ENCODE peak calls at places on chromosomes 7 and 10, in six cellular contexts. B is activated CD4-positive, alpha-beta T cell treated with anti-CD3 and anti-CD28 coated beads for 4 hours; D is cerebellar cortex; V is retinal pigment epithelial cell; S is occipital lobe; F is substantia nigra. O is an unnamed sample.

GRCh38 chr10:44864042-44864436 is 47.1 kb upstream of the TMEM72 start:
- DNase-seq in B (no peak), S (peak; percentile 47), F (no peak), V (no peak), D (peak; percentile 59), O (no peak)

GRCh38 chr10:84665883-84666463 is 337.6 kb downstream of the CCSER2 start:
- DNase-seq in B (no peak), F (no peak), S (no peak), V (no peak), D (peak; percentile 23), O (no peak)

GRCh38 chr10:123512881-123513822 is 153.0 kb upstream of the GPR26 start:
- DNase-seq in V (no peak), D (no peak), B (no peak), S (no peak), F (no peak), O (no peak)

GRCh38 chr7:82729172-82730030 is 285.8 kb upstream of the CACNA2D1 start:
- DNase-seq in D (peak; percentile 41), F (no peak), S (no peak), V (no peak), B (no peak), O (no peak)

GRCh38 chr7:148621563-148621962 is 31.0 kb downstream of the C7orf33 start:
- DNase-seq in F (no peak), B (no peak), V (no peak), D (no peak), S (no peak), O (no peak)

GRCh38 chr7:7185382-7185989 is 3.1 kb downstream of the C1GALT1 start:
- DNase-seq in B (no peak), S (no peak), V (no peak), D (peak; percentile 32), F (no peak), O (no peak)

GRCh38 chr10:103491729-103492364 is 1.7 kb upstream of the NEURL1 start:
- DNase-seq in F (no peak), B (no peak), D (peak; percentile 13), S (no peak), V (peak; percentile 53), O (no peak)

GRCh38 chr10:580796-581195 is 108.7 kb downstream of the DIP2C start:
- DNase-seq in S (no peak), D (no peak), B (no peak), V (peak; percentile 42), F (no peak), O (no peak)

GRCh38 chr7:143405158-143405557 is 3.5 kb downstream of the EPHA1 start:
- DNase-seq in S (no peak), B (no peak), D (no peak), V (no peak), F (no peak), O (no peak)

GRCh38 chr10:62046522-62047239 is 145.2 kb downstream of the ARID5B start:
- DNase-seq in B (no peak), S (no peak), V (no peak), F (no peak), D (no peak), O (no peak)

GRCh38 chr10:71087622-71088021 is 124.7 kb upstream of the UNC5B start:
- DNase-seq in F (no peak), S (no peak), B (no peak), V (no peak), D (no peak), O (no peak)

GRCh38 chr10:45000764-45001381 is at the start of gene ZNF22:
- DNase-seq in B (peak; percentile 65), S (peak; percentile 60), V (no peak), D (peak; percentile 51), F (peak; percentile 64), O (peak; percentile 36)

GRCh38 chr10:104472505-104472904 is 118.9 kb downstream of the CFAP58 start:
- DNase-seq in B (no peak), S (no peak), F (no peak), V (no peak), D (no peak), O (no peak)

GRCh38 chr10:124366825-124367224 is 51.9 kb downstream of the OAT start:
- DNase-seq in D (no peak), B (no peak), V (no peak), S (no peak), F (no peak), O (no peak)

GRCh38 chr7:158564648-158565005 is 23.0 kb downstream of the PTPRN2 start:
- DNase-seq in F (no peak), S (no peak), B (no peak), V (no peak), D (no peak), O (no peak)

GRCh38 chr10:65273063-65273462 is 1652.8 kb upstream of the LRRTM3 start:
- DNase-seq in D (no peak), F (no peak), B (no peak), V (no peak), S (no peak), O (no peak)

GRCh38 chr10:31910016-31910415 is 18.6 kb downstream of the ARHGAP12 start:
- DNase-seq in D (no peak), V (no peak), F (no peak), S (no peak), B (no peak), O (no peak)

GRCh38 chr7:155491812-155492211 is 33.9 kb downstream of the EN2 start:
- DNase-seq in D (no peak), F (no peak), S (no peak), V (no peak), B (no peak), O (no peak)

GRCh38 chr7:116978006-116978405 is 24.7 kb downstream of the ST7 start:
- DNase-seq in S (no peak), D (no peak), F (no peak), V (no peak), B (no peak), O (no peak)

GRCh38 chr10:97944772-97945171 is 85.6 kb downstream of the CRTAC1 start:
- DNase-seq in D (no peak), F (no peak), S (no peak), B (no peak), V (no peak), O (no peak)

GRCh38 chr10:27944005-27944404 is 54.9 kb downstream of the ODAD2 start:
- DNase-seq in V (no peak), F (no peak), D (no peak), S (no peak), B (no peak), O (no peak)

GRCh38 chr10:7832060-7832459 is 13.8 kb downstream of the TAF3 start:
- DNase-seq in V (no peak), F (no peak), B (no peak), S (no peak), D (no peak), O (no peak)

GRCh38 chr10:6601224-6601805 is 21.2 kb upstream of the PRKCQ start:
- DNase-seq in D (no peak), B (peak; percentile 24), V (no peak), S (no peak), F (no peak), O (no peak)

GRCh38 chr10:77603529-77603927 is 34.1 kb downstream of the KCNMA1 start:
- DNase-seq in F (no peak), S (no peak), D (no peak), V (no peak), B (no peak), O (no peak)

GRCh38 chr10:133196221-133196920 is 33.6 kb upstream of the UTF1 start:
- DNase-seq in B (no peak), S (no peak), V (no peak), D (no peak), F (no peak), O (no peak)

GRCh38 chr10:124693396-124693795 is 50.8 kb downstream of the FAM53B start:
- DNase-seq in D (no peak), F (no peak), V (no peak), B (no peak), S (no peak), O (no peak)

GRCh38 chr7:24952464-24952863 is 27.5 kb downstream of the OSBPL3 start:
- DNase-seq in D (no peak), F (no peak), S (no peak), V (no peak), B (no peak), O (no peak)

GRCh38 chr10:8616166-8616565 is 561.7 kb downstream of the GATA3 start:
- DNase-seq in S (no peak), B (no peak), V (no peak), F (no peak), D (no peak), O (no peak)

GRCh38 chr7:47520408-47520807 is 61.5 kb downstream of the TNS3 start:
- DNase-seq in D (no peak), F (no peak), B (no peak), V (no peak), S (no peak), O (no peak)

GRCh38 chr10:102096449-102096848 is 23.7 kb downstream of the LDB1 start:
- DNase-seq in F (no peak), S (no peak), B (no peak), V (no peak), D (no peak), O (no peak)

GRCh38 chr10:44569193-44570091 is 184.5 kb upstream of the CXCL12 start:
- DNase-seq in B (no peak), D (no peak), S (no peak), F (no peak), V (peak; percentile 8), O (no peak)

GRCh38 chr7:92404170-92404614 is 43.1 kb upstream of the GATAD1 start:
- DNase-seq in S (no peak), B (peak; percentile 19), D (peak; percentile 14), F (no peak), V (no peak), O (peak; percentile 20)

GRCh38 chr10:11611248-11612003 is at the start of gene USP6NL:
- DNase-seq in S (peak; percentile 80), D (peak; percentile 65), F (peak; percentile 76), B (peak; percentile 57), V (peak; percentile 36), O (peak; percentile 67)

O was measured in T-helper 1 cell.